ENCODE peak calls at places on chromosomes 5 and 9, in five cellular contexts. Y is CD8-positive, alpha-beta T cell; T is coronary artery; N is foreskin fibroblast; D is colonic mucosa. M is an unnamed sample.

GRCh38 chr5:76642390-76643040 is 19.3 kb upstream of the F2RL2 start:
- DNase-seq in Y (no peak), T (no peak), N (peak), D (no peak), M (no peak)

GRCh38 chr9:93111371-93112115 is 15.5 kb downstream of the CARD19 start:
- DNase-seq in Y (no peak), T (peak), N (no peak), D (no peak), M (no peak)

GRCh38 chr5:141051526-141051876 is 327 bp downstream of the PCDHB1 start:
- DNase-seq in Y (no peak), T (no peak), N (no peak), D (no peak), M (no peak)

GRCh38 chr9:72012642-72013041 is 47.8 kb downstream of the C9orf57 start:
- DNase-seq in Y (no peak), T (no peak), N (no peak), D (no peak), M (no peak)

GRCh38 chr9:94526951-94527350 is 27.9 kb upstream of the PCAT7 start:
- DNase-seq in Y (no peak), T (no peak), N (no peak), D (no peak), M (no peak)

GRCh38 chr9:119027901-119028699 is 341.1 kb downstream of the BRINP1 start:
- DNase-seq in Y (no peak), T (no peak), N (no peak), D (no peak), M (no peak)

GRCh38 chr9:128607642-128608350 is 48.9 kb downstream of the DYNC2I2 start:
- DNase-seq in Y (no peak), T (peak), N (peak), D (no peak), M (no peak)

GRCh38 chr5:58987193-58987592 is 404.3 kb downstream of the RAB3C start:
- DNase-seq in Y (no peak), T (no peak), N (no peak), D (no peak), M (no peak)

GRCh38 chr5:24347206-24347605 is 297.6 kb downstream of the CDH10 start:
- DNase-seq in Y (no peak), T (no peak), N (no peak), D (no peak), M (no peak)

GRCh38 chr5:40171971-40172370 is 507.7 kb upstream of the PTGER4 start:
- DNase-seq in Y (no peak), T (no peak), N (peak), D (no peak), M (no peak)

DNA sequence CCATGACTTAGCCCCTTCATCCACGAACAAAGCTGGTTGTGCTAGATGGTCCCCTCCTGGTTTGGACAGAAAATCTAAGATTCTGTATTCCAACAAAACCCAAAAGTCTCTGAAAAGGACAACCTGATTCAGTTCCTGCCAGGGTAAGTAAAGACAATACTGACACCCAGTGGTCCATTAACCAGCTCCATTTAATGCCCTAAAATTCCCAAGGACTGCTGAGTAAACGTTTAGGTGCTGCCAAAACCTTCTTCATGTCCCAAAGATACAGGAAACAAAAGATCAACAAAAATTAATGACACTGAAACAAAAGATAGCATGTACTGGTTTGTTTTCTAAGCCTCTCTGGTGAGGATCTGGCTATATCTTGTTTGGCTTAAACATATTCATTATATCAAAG is 25.3 kb upstream of the PPP1R2B start:
- DNase-seq in Y (no peak), T (no peak), N (peak), D (no peak), M (no peak)
- TF ChIP-seq CTCF in Y (no peak), T (peak), N (peak), D (no peak), M (peak)

GRCh38 chr9:15357050-15357653 is 50.1 kb upstream of the TTC39B start:
- DNase-seq in Y (peak), T (no peak), N (no peak), D (peak), M (no peak)
- TF ChIP-seq CTCF in Y (no peak), T (no peak), N (no peak), D (peak), M (no peak)

DNA sequence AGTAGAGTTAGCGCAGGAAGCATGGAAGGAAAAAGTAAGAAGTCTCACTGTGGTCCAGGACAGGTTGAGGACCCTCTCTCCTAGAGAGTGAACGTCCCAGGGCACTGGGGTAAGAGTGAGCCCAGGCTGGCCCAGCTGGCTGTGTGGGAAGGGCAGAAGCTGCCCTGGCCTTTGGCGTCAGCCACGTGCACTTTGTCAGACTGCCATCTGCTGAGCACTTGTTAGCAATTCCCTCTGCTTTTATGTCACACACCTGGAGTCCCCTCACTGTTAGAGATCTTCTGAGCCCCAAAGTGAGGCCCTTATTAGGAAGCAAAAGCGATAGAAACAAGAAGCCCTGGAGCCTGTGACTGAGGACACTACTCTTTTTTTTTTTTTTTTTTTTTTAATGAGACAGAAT is 79.1 kb downstream of the UGCG start:
- DNase-seq in Y (peak), T (no peak), N (peak), D (peak), M (no peak)
- TF ChIP-seq CTCF in Y (no peak), T (no peak), N (no peak), D (no peak), M (no peak)

DNA sequence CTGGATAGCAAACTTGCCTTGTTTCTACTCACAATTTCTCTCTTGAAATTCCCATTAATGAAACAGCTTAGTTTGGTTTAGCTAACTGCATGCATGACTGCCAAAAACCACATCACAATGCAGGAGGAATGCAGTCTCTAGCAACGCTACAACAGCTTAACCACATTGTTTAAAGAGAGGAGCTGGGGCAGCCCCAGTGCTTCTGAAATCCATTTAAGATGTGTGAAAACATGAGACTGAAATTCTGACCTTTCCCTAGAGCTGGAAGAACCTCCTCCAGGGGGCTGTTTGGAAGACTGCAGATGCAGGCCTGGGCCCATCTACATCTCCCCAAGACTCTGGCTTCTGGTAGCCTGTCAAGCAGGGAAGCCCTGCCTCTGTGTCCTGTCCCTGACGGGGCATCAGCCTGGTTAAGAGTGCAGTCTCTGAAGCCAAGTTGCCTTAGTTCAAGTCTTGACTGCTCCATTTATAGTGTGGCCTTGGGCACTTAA is 157.1 kb downstream of the ZNF462 start:
- DNase-seq in Y (no peak), T (no peak), N (peak), D (no peak), M (no peak)
- TF ChIP-seq CTCF in Y (no peak), T (no peak), N (no peak), D (no peak), M (no peak)

DNA sequence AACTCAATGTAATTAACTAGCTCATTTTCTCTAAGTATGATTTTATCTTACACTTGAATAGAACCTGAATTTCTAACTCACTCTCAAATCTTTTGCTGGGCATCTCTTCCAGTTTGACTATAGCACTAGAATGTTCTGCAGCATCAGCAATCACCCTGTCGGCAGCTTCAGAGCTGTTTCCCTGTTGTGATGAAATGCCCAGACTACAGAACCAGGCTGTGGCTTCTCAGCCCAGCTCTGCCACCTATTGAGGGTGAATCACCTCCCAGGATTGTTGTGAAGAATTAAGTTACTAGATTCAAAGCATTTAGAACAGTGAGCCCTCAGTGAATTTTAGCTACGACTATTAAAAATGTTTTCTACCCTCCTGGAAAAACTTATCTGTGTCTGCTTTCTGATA is 90.4 kb upstream of the ANKRD55 start:
- DNase-seq in Y (no peak), T (no peak), N (peak), D (no peak), M (no peak)
- TF ChIP-seq CTCF in Y (no peak), T (no peak), N (no peak), D (no peak), M (no peak)

GRCh38 chr5:140043508-140043872 is 391 bp upstream of the NRG2 start:
- DNase-seq in Y (no peak), T (no peak), N (no peak), D (no peak), M (no peak)
- TF ChIP-seq CTCF in Y (no peak), T (peak), N (no peak), D (no peak), M (peak)

GRCh38 chr5:113806250-113806649 is 292.8 kb downstream of the YTHDC2 start:
- DNase-seq in Y (no peak), T (no peak), N (peak), D (no peak), M (no peak)
- TF ChIP-seq CTCF in Y (no peak), T (peak), N (peak), D (no peak), M (no peak)

GRCh38 chr9:89525673-89526374 is 27.9 kb upstream of the SEMA4D start:
- DNase-seq in Y (no peak), T (no peak), N (no peak), D (no peak), M (no peak)

GRCh38 chr9:89522979-89523305 is 25.0 kb upstream of the SEMA4D start:
- DNase-seq in Y (no peak), T (no peak), N (no peak), D (no peak), M (no peak)

GRCh38 chr9:89526667-89527066 is 28.8 kb upstream of the SEMA4D start:
- DNase-seq in Y (no peak), T (no peak), N (no peak), D (no peak), M (no peak)

GRCh38 chr9:89523948-89524347 is 26.0 kb upstream of the SEMA4D start:
- DNase-seq in Y (peak), T (no peak), N (no peak), D (no peak), M (no peak)

GRCh38 chr9:89524888-89525385 is 27.0 kb upstream of the SEMA4D start:
- DNase-seq in Y (no peak), T (no peak), N (no peak), D (no peak), M (no peak)
- TF ChIP-seq CTCF in Y (no peak), T (no peak), N (no peak), D (no peak), M (no peak)